ENCODE peak calls at places on chromosomes 2 and 18, in five cellular contexts. A, L, O, U and H are unnamed samples.

GRCh38 chr18:29147944-29148343 is 971.0 kb upstream of the CDH2 start:
- DNase-seq in A (no peak), L (no peak), O (peak), U (peak), H (no peak)

GRCh38 chr2:959453-959852 is 8.8 kb downstream of the SNTG2 start:
- DNase-seq in A (no peak), L (no peak), O (no peak), U (no peak), H (no peak)

GRCh38 chr2:85811173-85811849 is 57.5 kb downstream of the ATOH8 start:
- DNase-seq in A (no peak), L (no peak), O (no peak), U (peak), H (peak)

GRCh38 chr2:111100087-111100764 is 20.5 kb upstream of the BCL2L11 start:
- DNase-seq in A (no peak), L (no peak), O (no peak), U (no peak), H (no peak)

GRCh38 chr18:74579704-74580103 is 18.0 kb upstream of the ZNF407 start:
- DNase-seq in A (no peak), L (no peak), O (no peak), U (no peak), H (no peak)

GRCh38 chr2:172172513-172173217 is 70.0 kb upstream of the DLX2 start:
- DNase-seq in A (peak), L (peak), O (peak), U (no peak), H (peak)

GRCh38 chr2:219571311-219572236 is at the start of gene OBSL1:
- DNase-seq in A (peak), L (peak), O (peak), U (peak), H (no peak)

GRCh38 chr18:57107141-57107832 is 39.6 kb upstream of the BOD1L2 start:
- DNase-seq in A (no peak), L (peak), O (peak), U (peak), H (no peak)

GRCh38 chr18:63158676-63159291 is 160.8 kb downstream of the BCL2 start:
- DNase-seq in A (no peak), L (no peak), O (no peak), U (no peak), H (no peak)

GRCh38 chr18:48230459-48231113 is 178.6 kb downstream of the ZBTB7C start:
- DNase-seq in A (no peak), L (peak), O (peak), U (peak), H (no peak)

GRCh38 chr18:32974421-32975165 is 201.8 kb upstream of the KLHL14 start:
- DNase-seq in A (no peak), L (no peak), O (no peak), U (no peak), H (no peak)

GRCh38 chr2:150977296-150977695 is 284.4 kb downstream of the RBM43 start:
- DNase-seq in A (no peak), L (no peak), O (no peak), U (peak), H (no peak)

GRCh38 chr18:31213641-31214040 is 51.0 kb upstream of the DSC1 start:
- DNase-seq in A (no peak), L (no peak), O (no peak), U (no peak), H (no peak)

GRCh38 chr2:175707322-175707721 is 294.7 kb downstream of the LNPK start:
- DNase-seq in A (no peak), L (no peak), O (no peak), U (no peak), H (no peak)

GRCh38 chr2:205706769-205707375 is 24.6 kb downstream of the NRP2 start:
- DNase-seq in A (no peak), L (no peak), O (no peak), U (peak), H (no peak)

GRCh38 chr2:219689676-219690628 is 62.5 kb downstream of the SLC4A3 start:
- DNase-seq in A (peak), L (peak), O (peak), U (peak), H (no peak)

GRCh38 chr2:31693882-31694281 is 113.1 kb upstream of the SRD5A2 start:
- DNase-seq in A (no peak), L (no peak), O (peak), U (no peak), H (no peak)

GRCh38 chr2:18232731-18233438 is 327.6 kb downstream of the RDH14 start:
- DNase-seq in A (no peak), L (no peak), O (no peak), U (peak), H (no peak)

GRCh38 chr18:77079088-77079487 is 53.5 kb downstream of the MBP start:
- DNase-seq in A (no peak), L (no peak), O (no peak), U (no peak), H (no peak)

GRCh38 chr2:101114268-101114783 is 36.9 kb downstream of the TBC1D8 start:
- DNase-seq in A (no peak), L (no peak), O (no peak), U (no peak), H (no peak)

GRCh38 chr2:62362561-62362960 is 143.4 kb downstream of the TMEM17 start:
- DNase-seq in A (no peak), L (no peak), O (no peak), U (peak), H (no peak)

GRCh38 chr2:24489942-24490673 is 946 bp upstream of the NCOA1 start:
- DNase-seq in A (no peak), L (no peak), O (peak), U (peak), H (no peak)

GRCh38 chr2:9967053-9967775 is 15.7 kb downstream of the GRHL1 start:
- DNase-seq in A (no peak), L (no peak), O (no peak), U (peak), H (no peak)

GRCh38 chr18:66439207-66439606 is 164.7 kb downstream of the CDH19 start:
- DNase-seq in A (no peak), L (no peak), O (peak), U (no peak), H (no peak)

GRCh38 chr2:232795920-232796319 is 19.6 kb upstream of the KCNJ13 start:
- DNase-seq in A (no peak), L (no peak), O (no peak), U (no peak), H (no peak)

GRCh38 chr2:27370816-27371620 is 602 bp downstream of the SNX17 start:
- DNase-seq in A (peak), L (no peak), O (peak), U (peak), H (no peak)

GRCh38 chr18:12307251-12307736 is 747 bp upstream of the TUBB6 start:
- DNase-seq in A (no peak), L (peak), O (peak), U (peak), H (no peak)

GRCh38 chr18:41955688-41956087 is 654 bp downstream of the PIK3C3 start:
- DNase-seq in A (no peak), L (no peak), O (no peak), U (peak), H (no peak)

DNA sequence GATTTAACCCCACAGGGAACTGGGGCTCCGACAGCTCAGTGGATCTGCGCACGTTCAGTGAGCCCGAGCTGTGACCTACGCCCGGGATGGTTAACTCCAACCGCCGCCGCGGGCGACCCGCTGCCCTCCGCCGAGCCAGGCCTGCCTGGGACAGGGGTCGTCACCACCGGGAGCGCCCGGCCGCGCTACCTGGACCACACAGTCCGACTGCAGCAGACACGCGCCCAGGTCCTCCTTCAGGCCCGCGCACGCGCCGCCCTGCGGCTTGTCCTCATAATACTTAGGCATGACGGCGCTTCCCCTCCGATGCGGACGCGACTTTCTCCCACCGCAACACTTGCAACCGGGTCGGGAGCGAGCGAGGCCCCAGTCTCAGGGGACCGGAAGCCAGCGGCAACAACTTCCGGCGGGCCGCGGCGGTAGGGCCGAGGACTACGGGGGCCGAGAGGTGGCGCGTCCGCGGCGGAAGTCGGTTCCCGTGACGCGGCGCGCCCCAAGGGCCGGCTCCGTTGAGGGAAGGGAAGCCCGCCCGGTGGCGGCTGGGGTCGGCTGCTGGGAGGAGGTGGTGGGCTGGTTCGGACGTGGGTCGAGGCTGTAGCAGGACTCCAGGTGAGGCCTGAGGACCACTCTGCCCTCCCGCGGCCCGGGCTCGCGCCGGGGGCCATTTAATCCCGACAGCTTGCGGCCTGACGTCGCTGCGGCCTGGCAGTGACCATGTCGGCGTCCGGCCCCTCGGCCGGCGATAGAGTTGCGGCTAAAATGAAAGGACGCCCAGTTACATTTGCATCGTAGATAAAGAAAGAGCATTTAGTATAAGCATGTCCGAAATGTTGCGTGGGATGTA is at the start of the genes COA5 and UNC50:
- DNase-seq in A (peak), L (peak), O (peak), U (peak), H (peak)
- TF ChIP-seq CTCF in A (no peak), L (no peak), O (no peak), U (peak), H (peak)

GRCh38 chr18:13502585-13502984 is 223.8 kb downstream of the FAM210A start:
- DNase-seq in A (no peak), L (no peak), O (no peak), U (no peak), H (no peak)

GRCh38 chr18:13503839-13504238 is 222.5 kb downstream of the FAM210A start:
- DNase-seq in A (no peak), L (no peak), O (no peak), U (no peak), H (no peak)

GRCh38 chr18:13501896-13502295 is 224.5 kb downstream of the FAM210A start:
- DNase-seq in A (no peak), L (no peak), O (no peak), U (peak), H (no peak)

GRCh38 chr18:13500891-13501887 is 225.2 kb downstream of the FAM210A start:
- DNase-seq in A (peak), L (no peak), O (no peak), U (peak), H (no peak)

DNA sequence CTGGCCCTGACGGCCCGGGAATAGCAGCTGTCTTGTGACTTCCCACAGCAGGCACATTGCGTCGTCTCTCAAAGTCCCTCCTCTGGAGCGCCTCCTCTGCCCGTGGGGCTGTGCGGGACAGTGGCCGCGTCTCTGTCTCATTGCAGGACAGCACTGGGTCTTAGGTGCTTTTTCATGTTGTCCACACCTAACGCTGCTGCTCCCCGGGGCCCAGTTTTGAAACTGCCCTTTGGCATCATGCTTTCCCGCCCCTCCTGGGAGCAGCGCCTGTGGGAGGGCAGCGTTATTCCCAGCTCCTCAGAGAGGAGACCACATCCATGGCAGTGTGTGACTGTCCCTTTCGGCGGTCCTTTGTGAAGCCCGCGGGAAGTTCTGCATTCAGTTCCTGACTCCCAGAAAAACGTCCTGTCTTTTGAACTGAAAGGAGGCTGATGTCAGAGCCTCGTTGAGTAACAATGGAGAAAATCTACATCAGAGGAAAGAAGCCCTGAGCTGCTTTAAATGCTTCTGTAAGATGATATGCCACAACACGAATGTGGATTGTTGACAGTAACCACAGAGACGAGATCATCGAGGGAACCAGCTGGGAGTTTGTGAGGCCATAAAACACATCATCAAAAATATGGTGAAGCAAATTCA is 226.0 kb downstream of the FAM210A start:
- DNase-seq in A (no peak), L (peak), O (peak), U (peak), H (no peak)
- TF ChIP-seq CTCF in A (no peak), L (no peak), O (no peak), U (no peak), H (no peak)

GRCh38 chr2:42385225-42385624 is 24.2 kb upstream of the COX7A2L start:
- DNase-seq in A (no peak), L (no peak), O (peak), U (no peak), H (no peak)
- TF ChIP-seq CTCF in A (no peak), L (no peak), O (peak), U (no peak), H (no peak)

DNA sequence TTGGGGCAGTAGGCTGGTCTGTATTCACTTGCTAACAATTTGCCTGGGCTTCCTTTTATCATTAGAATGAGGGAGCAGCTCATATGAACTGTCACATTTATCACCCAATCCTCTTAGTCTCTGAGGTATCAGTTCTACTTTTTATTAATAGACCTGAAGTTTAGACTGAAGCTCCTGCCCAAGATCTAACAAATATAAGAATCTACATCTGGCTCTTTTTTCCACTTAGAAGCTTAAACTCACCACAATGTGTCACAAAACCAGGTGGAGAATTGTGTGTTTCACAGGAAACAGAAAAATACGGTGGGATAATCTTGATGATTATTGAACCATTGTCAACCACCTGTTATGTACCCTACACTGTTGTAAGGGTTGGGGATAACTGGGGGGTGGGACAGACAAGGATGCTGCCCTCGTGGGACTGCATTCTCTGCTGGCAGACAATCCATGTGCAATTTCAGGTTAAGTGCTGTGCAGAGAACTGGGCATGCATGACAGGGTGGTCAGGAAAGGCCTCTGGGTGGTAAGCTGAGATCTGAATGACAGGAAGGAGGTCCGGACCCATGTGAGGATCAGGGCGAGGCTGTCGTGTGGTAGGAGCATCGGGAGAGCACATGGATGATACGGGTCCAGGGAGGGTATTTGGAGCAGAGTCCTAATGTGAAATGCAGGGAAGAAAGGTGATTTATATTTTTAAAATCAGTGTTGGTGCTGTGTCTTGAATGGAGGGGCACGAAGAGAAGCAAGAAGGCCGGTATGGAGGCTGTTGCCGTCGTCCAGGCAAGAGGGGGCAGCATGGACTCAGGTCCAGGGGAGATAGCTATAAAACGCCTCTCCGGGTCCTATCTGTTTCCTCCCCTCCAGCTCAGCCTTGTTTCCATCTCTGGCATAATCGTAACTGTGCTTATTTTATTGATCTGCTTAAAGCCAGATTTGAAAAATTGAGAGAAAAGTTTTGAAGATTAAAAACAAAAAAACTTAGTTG is 17.6 kb downstream of the MYL12B start:
- DNase-seq in A (no peak), L (no peak), O (no peak), U (no peak), H (no peak)
- TF ChIP-seq CTCF in A (no peak), L (no peak), O (no peak), U (no peak), H (no peak)

GRCh38 chr2:143171817-143172216 is 42.6 kb downstream of the ARHGAP15 start:
- DNase-seq in A (no peak), L (no peak), O (no peak), U (peak), H (no peak)
- TF ChIP-seq CTCF in A (no peak), L (peak), O (peak), U (peak), H (peak)

GRCh38 chr2:236568922-236569592 is 568 bp upstream of the ACKR3 start:
- DNase-seq in A (no peak), L (no peak), O (no peak), U (no peak), H (no peak)

GRCh38 chr2:236571161-236571560 is 1.5 kb downstream of the ACKR3 start:
- DNase-seq in A (peak), L (no peak), O (no peak), U (no peak), H (no peak)

GRCh38 chr2:236568068-236568921 is 1.3 kb upstream of the ACKR3 start:
- DNase-seq in A (peak), L (peak), O (peak), U (peak), H (no peak)

GRCh38 chr2:236570081-236570979 is 705 bp downstream of the ACKR3 start:
- DNase-seq in A (no peak), L (no peak), O (no peak), U (peak), H (no peak)

GRCh38 chr2:236569593-236569973 is at the start of gene ACKR3:
- DNase-seq in A (peak), L (peak), O (peak), U (peak), H (peak)
- TF ChIP-seq CTCF in A (no peak), L (peak), O (peak), U (peak), H (peak)

DNA sequence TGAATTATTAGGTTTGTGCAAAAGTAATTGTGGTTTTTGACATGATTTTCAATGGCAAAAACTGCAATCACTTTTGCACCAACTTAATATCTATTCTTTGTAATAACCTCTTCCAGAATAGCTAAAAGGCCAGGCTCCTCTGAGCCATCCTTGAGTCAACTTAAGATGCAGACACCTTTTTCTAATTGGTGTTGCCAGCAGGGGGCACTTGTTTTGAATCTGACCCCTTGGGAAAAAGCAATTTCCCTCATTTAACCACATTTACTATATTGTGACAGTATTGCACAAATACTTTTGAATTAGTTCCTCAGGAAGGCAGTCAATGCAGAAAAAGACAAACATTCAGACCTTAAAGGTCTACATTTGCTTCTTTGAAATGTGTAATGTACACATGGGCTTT is 78.6 kb upstream of the GALNT5 start:
- DNase-seq in A (no peak), L (no peak), O (no peak), U (no peak), H (no peak)
- TF ChIP-seq CTCF in A (no peak), L (no peak), O (peak), U (no peak), H (no peak)